ENCODE peak calls at places on chromosomes 6 and 20, in seven cellular contexts. S is SJSA1; T is stomach; E is lung; D is GM23338; I is CD8-positive, alpha-beta memory T cell; O is vagina. N is an unnamed sample.

GRCh38 chr6:121630716-121631115 is 195.3 kb downstream of the GJA1 start:
- DNase-seq in I (no peak), O (no peak), E (no peak), S (no peak), T (no peak), D (no peak), N (no peak)

GRCh38 chr6:45606831-45607400 is 229.2 kb upstream of the SUPT3H start:
- DNase-seq in D (no peak), T (no peak), E (peak; percentile 14), S (no peak), I (no peak), O (peak; percentile 42), N (no peak)

GRCh38 chr6:7151381-7151780 is 43.6 kb downstream of the RREB1 start:
- DNase-seq in D (no peak), S (no peak), I (no peak), E (no peak), T (no peak), O (no peak), N (peak; percentile 36)

GRCh38 chr20:45445805-45446562 is 23.6 kb upstream of the WFDC2 start:
- DNase-seq in O (no peak), T (no peak), I (peak; percentile 54), E (no peak), D (peak; percentile 75), S (no peak), N (peak; percentile 38)

GRCh38 chr6:134060491-134061106 is 8.2 kb upstream of the SLC2A12 start:
- DNase-seq in O (peak; percentile 34), S (peak; percentile 79), E (no peak), T (no peak), D (peak; percentile 79), I (no peak), N (no peak)

GRCh38 chr6:37218501-37218900 is 39.1 kb upstream of the TBC1D22B start:
- DNase-seq in O (no peak), S (no peak), T (no peak), D (no peak), E (no peak), I (no peak), N (no peak)

GRCh38 chr6:112651239-112651638 is 304.1 kb downstream of the RFPL4B start:
- DNase-seq in S (no peak), T (no peak), O (no peak), E (no peak), I (no peak), D (no peak), N (no peak)

GRCh38 chr6:45502446-45502845 is 124.7 kb upstream of the SUPT3H start:
- DNase-seq in I (no peak), O (no peak), E (no peak), S (no peak), D (no peak), T (no peak), N (peak; percentile 60)

GRCh38 chr6:63805808-63806572 is 170.4 kb downstream of the PHF3 start:
- DNase-seq in I (no peak), D (no peak), T (no peak), E (no peak), S (peak; percentile 28), O (no peak), N (no peak)

GRCh38 chr6:136773473-136773796 is 18.8 kb downstream of the MAP3K5 start:
- DNase-seq in T (no peak), O (no peak), D (no peak), S (no peak), I (no peak), E (no peak), N (no peak)
- H3K4me1 ChIP-seq in T (peaks cover 57% of the 10 kb centered on the region), O (peaks cover 47% of the 10 kb centered on the region), D (peaks cover 4% of the 10 kb centered on the region), S (peaks cover 6% of the 10 kb centered on the region), I (peaks cover 9% of the 10 kb centered on the region), E (peaks cover 39% of the 10 kb centered on the region), N (no peaks in the 10 kb centered on the region)

GRCh38 chr6:157943964-157944283 is 37.7 kb upstream of the SYNJ2 start:
- DNase-seq in I (no peak), T (no peak), S (no peak), E (no peak), D (no peak), O (no peak), N (no peak)
- H3K36me3 ChIP-seq in I (peaks cover 17% of the 10 kb centered on the region), T (peaks cover 48% of the 10 kb centered on the region), S (peaks cover 25% of the 10 kb centered on the region), E (peaks cover 17% of the 10 kb centered on the region), D (peaks cover 17% of the 10 kb centered on the region), O (peaks cover 46% of the 10 kb centered on the region), N (peaks cover 27% of the 10 kb centered on the region)

GRCh38 chr20:57249073-57249472 is 17.4 kb downstream of the BMP7 start:
- DNase-seq in D (no peak), E (no peak), S (no peak), O (no peak), I (no peak), T (no peak), N (no peak)

GRCh38 chr20:57248132-57248797 is 18.2 kb downstream of the BMP7 start:
- DNase-seq in S (peak; percentile 30), D (no peak), T (no peak), O (no peak), I (no peak), E (no peak), N (no peak)

GRCh38 chr20:57249772-57250171 is 16.7 kb downstream of the BMP7 start:
- DNase-seq in E (no peak), O (no peak), S (no peak), D (no peak), I (no peak), T (no peak), N (no peak)

GRCh38 chr20:57246008-57246407 is 20.4 kb downstream of the BMP7 start:
- DNase-seq in I (no peak), S (no peak), T (no peak), E (no peak), O (no peak), D (no peak), N (no peak)

GRCh38 chr20:57247292-57247975 is 19.0 kb downstream of the BMP7 start:
- DNase-seq in T (no peak), I (no peak), E (no peak), O (no peak), D (no peak), S (no peak), N (no peak)
- H3K4me1 ChIP-seq in T (peaks cover 9% of the 10 kb centered on the region), I (no peaks in the 10 kb centered on the region), E (no peaks in the 10 kb centered on the region), O (peaks cover 18% of the 10 kb centered on the region), D (peaks cover 11% of the 10 kb centered on the region), S (peaks cover 26% of the 10 kb centered on the region), N (peaks cover 20% of the 10 kb centered on the region)

DNA sequence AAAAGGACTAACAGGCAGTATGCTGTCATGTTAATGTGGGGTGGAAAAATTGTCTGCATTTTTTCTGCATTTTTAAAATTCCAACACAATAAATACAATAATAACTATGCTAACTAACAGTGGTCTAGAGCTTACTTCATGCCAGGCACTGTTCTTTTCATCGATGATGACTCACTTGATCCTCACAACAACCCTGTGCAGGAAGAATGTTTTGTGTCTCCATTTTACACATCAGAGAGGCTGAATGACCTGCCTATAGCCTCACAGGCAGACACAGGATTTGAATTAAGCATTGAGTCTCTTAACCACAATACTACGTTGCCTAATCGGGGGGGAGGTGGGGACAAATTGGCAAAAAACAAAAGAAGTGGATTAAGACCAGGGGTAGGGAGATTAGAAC is 26.9 kb upstream of the FANCE start:
- DNase-seq in I (no peak), E (no peak), D (no peak), S (peak; percentile 95), T (no peak), O (no peak), N (no peak)
- H3K36me3 ChIP-seq in I (peaks cover 14% of the 10 kb centered on the region), E (peaks cover 10% of the 10 kb centered on the region), D (peaks cover 3% of the 10 kb centered on the region), S (peaks cover 55% of the 10 kb centered on the region), T (peaks cover 45% of the 10 kb centered on the region), O (peaks cover 45% of the 10 kb centered on the region), N (peaks cover 7% of the 10 kb centered on the region)

DNA sequence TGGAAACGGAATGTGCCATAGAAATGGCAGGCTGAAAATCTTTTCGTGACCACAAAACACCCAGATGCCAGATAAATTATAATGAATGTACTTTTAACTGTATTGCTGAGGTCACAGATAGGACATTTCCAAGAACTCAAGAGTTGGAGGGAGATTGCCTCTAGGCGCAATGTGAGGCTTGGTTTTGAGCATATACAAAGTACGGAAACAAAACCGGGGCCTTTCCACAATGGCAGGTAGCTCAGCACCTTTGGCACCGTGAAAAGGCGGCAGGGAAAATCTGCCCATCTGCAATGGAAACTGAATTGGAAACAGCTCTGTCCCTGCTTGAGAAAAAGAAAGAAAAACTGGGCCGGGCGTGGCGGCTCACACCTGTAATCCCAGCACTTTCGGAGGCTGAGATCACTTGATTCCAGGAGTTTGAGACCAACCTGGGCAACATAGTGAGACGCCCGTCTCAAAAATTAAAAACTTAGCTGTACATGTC is 10.5 kb upstream of the C20orf144 start:
- DNase-seq in I (no peak), D (no peak), T (no peak), O (no peak), E (no peak), S (no peak), N (no peak)
- H3K4me1 ChIP-seq in I (peaks cover 9% of the 10 kb centered on the region), D (no peaks in the 10 kb centered on the region), T (peaks cover 79% of the 10 kb centered on the region), O (peaks cover 50% of the 10 kb centered on the region), E (peaks cover 7% of the 10 kb centered on the region), S (peaks cover 7% of the 10 kb centered on the region), N (no peaks in the 10 kb centered on the region)

DNA sequence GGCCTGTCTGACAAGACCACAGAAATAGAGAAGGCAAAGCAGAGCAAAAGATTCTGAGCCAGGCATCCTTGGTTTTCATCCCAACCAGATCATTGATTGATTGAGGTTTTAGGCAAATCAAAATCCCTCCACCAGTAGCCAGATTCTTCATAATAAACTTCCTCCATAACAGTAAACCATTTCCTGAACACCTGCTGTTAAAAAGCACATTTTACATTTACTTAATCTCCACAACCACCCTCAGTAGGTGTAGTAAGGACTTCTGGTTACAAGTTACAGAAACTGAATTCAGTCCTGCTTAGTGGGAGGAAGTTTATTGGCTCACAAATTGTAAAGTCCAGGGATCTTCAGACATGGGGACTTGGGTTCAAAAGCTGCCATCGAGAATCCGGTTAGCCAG is 28.3 kb downstream of the EIF2S2 start:
- DNase-seq in T (no peak), O (no peak), D (no peak), E (no peak), S (no peak), I (no peak), N (no peak)
- H3K36me3 ChIP-seq in T (peaks cover 41% of the 10 kb centered on the region), O (peaks cover 39% of the 10 kb centered on the region), D (no peaks in the 10 kb centered on the region), E (peaks cover 24% of the 10 kb centered on the region), S (peaks cover 87% of the 10 kb centered on the region), I (peaks cover 45% of the 10 kb centered on the region), N (peaks cover 32% of the 10 kb centered on the region)

GRCh38 chr20:63978319-63979220 is 872 bp downstream of the SAMD10 start:
- DNase-seq in S (no peak), D (peak; percentile 94), E (peak; percentile 81), O (no peak), I (peak; percentile 62), T (peak; percentile 89), N (no peak)
- H3K4me1 ChIP-seq in S (peaks cover 52% of the 10 kb centered on the region), D (peaks cover 18% of the 10 kb centered on the region), E (peaks cover 5% of the 10 kb centered on the region), O (peaks cover 62% of the 10 kb centered on the region), I (peaks cover 56% of the 10 kb centered on the region), T (peaks cover 70% of the 10 kb centered on the region), N (peaks cover 20% of the 10 kb centered on the region)

GRCh38 chr6:118800394-118801071 is 93.4 kb upstream of the ASF1A start:
- DNase-seq in O (peak; percentile 86), I (peak; percentile 87), S (peak; percentile 55), E (peak; percentile 78), T (peak; percentile 86), D (peak; percentile 97), N (peak; percentile 91)
- H3K36me3 ChIP-seq in O (no peaks in the 10 kb centered on the region), I (no peaks in the 10 kb centered on the region), S (no peaks in the 10 kb centered on the region), E (no peaks in the 10 kb centered on the region), T (no peaks in the 10 kb centered on the region), D (no peaks in the 10 kb centered on the region), N (no peaks in the 10 kb centered on the region)